ENCODE peak calls at places on chromosomes 1 and 21, in four cellular contexts. J, B, L and Q are unnamed samples.
A peak's percentile ranks its signal among the peaks of the same experiment; 100 is the strongest.

GRCh38 chr21:34912022-34912933 is 136.8 kb downstream of the RUNX1 start:
- DNase-seq in B (no peak), L (no peak), J (no peak), Q (no peak)

GRCh38 chr1:173505401-173505800 is 28.3 kb downstream of the PRDX6 start:
- DNase-seq in L (no peak), J (no peak), B (no peak), Q (no peak)

GRCh38 chr1:55826413-55827080 is 611.4 kb upstream of the USP24 start:
- DNase-seq in J (no peak), B (no peak), L (no peak), Q (no peak)

GRCh38 chr1:225987491-225988316 is 11.4 kb downstream of the SDE2 start:
- DNase-seq in L (peak; percentile 44), J (no peak), B (peak; percentile 71), Q (no peak)

GRCh38 chr1:182633657-182634281 is 29.6 kb upstream of the RGS16 start:
- DNase-seq in J (no peak), L (no peak), B (no peak), Q (no peak)

GRCh38 chr1:236688705-236689104 is 2.4 kb downstream of the ACTN2 start:
- DNase-seq in J (no peak), L (no peak), B (no peak), Q (no peak)

GRCh38 chr1:69533343-69533742 is 34.4 kb upstream of the LRRC7 start:
- DNase-seq in L (no peak), J (no peak), B (no peak), Q (no peak)

GRCh38 chr1:110328274-110328673 is 10.9 kb upstream of the RBM15 start:
- DNase-seq in L (no peak), B (peak; percentile 34), J (no peak), Q (no peak)

GRCh38 chr1:51192213-51192843 is 43.7 kb upstream of the RNF11 start:
- DNase-seq in B (peak; percentile 86), J (peak; percentile 58), L (peak; percentile 63), Q (no peak)

GRCh38 chr1:55773189-55773940 is 558.2 kb upstream of the USP24 start:
- DNase-seq in J (no peak), B (no peak), L (no peak), Q (no peak)

GRCh38 chr1:222276062-222276461 is 271.8 kb downstream of the HHIPL2 start:
- DNase-seq in J (no peak), B (no peak), L (no peak), Q (no peak)

GRCh38 chr1:160238408-160238807 is 23.9 kb downstream of the DCAF8 start:
- DNase-seq in L (no peak), B (no peak), J (no peak), Q (no peak)

GRCh38 chr1:58447047-58447446 is 99.5 kb downstream of the OMA1 start:
- DNase-seq in B (no peak), L (no peak), J (no peak), Q (no peak)

GRCh38 chr1:214107322-214108096 is 119.7 kb downstream of the PROX1 start:
- DNase-seq in L (no peak), J (no peak), B (no peak), Q (no peak)

GRCh38 chr1:101147381-101147780 is 89.4 kb upstream of the S1PR1 start:
- DNase-seq in B (no peak), J (no peak), L (no peak), Q (no peak)

GRCh38 chr1:119298687-119299086 is 69.9 kb upstream of the HAO2 start:
- DNase-seq in B (no peak), L (no peak), J (no peak), Q (no peak)

GRCh38 chr1:1400576-1401456 is 1.7 kb upstream of the CCNL2 start:
- DNase-seq in J (no peak), L (no peak), B (no peak), Q (no peak)

GRCh38 chr1:228377664-228378452 is 28.8 kb downstream of the TRIM11 start:
- DNase-seq in B (no peak), J (no peak), L (no peak), Q (no peak)

GRCh38 chr1:204212715-204213114 is 1.1 kb downstream of the GOLT1A start:
- DNase-seq in J (no peak), L (no peak), B (no peak), Q (no peak)

GRCh38 chr1:40711465-40712404 is 20.2 kb downstream of the NFYC start:
- DNase-seq in B (peak; percentile 79), J (no peak), L (no peak), Q (no peak)

GRCh38 chr1:11882814-11883538 is 24.2 kb upstream of the NPPB start:
- DNase-seq in L (no peak), B (peak; percentile 99), J (no peak), Q (no peak)

GRCh38 chr1:177411371-177411770 is 240.6 kb downstream of the BRINP2 start:
- DNase-seq in B (no peak), L (no peak), J (no peak), Q (no peak)

GRCh38 chr1:177410179-177410766 is 239.5 kb downstream of the BRINP2 start:
- DNase-seq in J (no peak), B (no peak), L (no peak), Q (no peak)

GRCh38 chr1:177413982-177414654 is 243.4 kb downstream of the BRINP2 start:
- DNase-seq in J (no peak), L (no peak), B (no peak), Q (no peak)
- TF ChIP-seq POLR2AphosphoS5 in J (no peak), L (no peak), B (no peak), Q (no peak)

GRCh38 chr1:24928631-24929090 is 1.4 kb downstream of the RUNX3 start:
- DNase-seq in L (no peak), J (no peak), B (no peak), Q (no peak)

GRCh38 chr1:24926596-24927249 is 3.4 kb downstream of the RUNX3 start:
- DNase-seq in B (no peak), L (no peak), J (no peak), Q (no peak)

GRCh38 chr1:24927473-24927872 is 2.6 kb downstream of the RUNX3 start:
- DNase-seq in B (no peak), L (no peak), J (no peak), Q (no peak)

GRCh38 chr1:24929091-24929875 is 793 bp downstream of the RUNX3 start:
- DNase-seq in B (no peak), L (no peak), J (no peak), Q (no peak)

DNA sequence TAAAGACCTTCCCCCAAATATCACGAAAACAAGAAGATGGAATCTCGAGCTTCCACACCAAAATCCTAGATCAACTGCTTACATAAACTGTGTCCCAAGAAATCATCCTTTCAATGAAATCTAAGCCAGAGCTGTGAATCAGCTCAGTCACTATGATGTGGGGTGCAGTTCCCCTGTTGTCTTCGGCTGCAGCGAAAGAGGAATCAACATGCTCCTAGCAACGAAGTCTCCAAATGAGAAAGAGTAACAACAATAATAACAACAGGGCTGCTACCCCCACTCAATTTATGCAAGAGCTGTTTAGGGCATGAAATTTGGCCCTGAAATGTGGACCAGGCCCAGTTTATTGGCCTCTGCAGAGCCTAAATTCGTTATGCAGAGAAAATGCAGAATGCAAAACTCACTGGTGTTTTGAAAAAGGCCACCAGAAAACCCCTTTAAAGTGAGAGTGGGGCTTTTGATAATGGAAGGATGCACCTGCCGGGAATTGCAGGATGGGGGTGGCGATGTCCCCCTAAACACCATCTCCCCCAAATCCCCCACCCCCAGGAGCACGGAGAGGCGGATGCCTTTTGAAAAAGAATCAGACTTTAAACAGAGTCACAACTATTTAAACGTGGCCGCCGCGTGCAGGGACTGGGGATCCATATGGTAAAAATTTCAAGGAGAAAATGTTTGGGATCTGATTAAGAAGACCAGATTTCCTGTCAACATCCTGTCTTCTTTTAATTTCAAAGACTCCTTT is 2.0 kb downstream of the RUNX3 start:
- DNase-seq in B (no peak), J (no peak), L (no peak), Q (no peak)
- TF ChIP-seq POLR2AphosphoS5 in B (no peak), J (no peak), L (no peak), Q (peak; percentile 28)

DNA sequence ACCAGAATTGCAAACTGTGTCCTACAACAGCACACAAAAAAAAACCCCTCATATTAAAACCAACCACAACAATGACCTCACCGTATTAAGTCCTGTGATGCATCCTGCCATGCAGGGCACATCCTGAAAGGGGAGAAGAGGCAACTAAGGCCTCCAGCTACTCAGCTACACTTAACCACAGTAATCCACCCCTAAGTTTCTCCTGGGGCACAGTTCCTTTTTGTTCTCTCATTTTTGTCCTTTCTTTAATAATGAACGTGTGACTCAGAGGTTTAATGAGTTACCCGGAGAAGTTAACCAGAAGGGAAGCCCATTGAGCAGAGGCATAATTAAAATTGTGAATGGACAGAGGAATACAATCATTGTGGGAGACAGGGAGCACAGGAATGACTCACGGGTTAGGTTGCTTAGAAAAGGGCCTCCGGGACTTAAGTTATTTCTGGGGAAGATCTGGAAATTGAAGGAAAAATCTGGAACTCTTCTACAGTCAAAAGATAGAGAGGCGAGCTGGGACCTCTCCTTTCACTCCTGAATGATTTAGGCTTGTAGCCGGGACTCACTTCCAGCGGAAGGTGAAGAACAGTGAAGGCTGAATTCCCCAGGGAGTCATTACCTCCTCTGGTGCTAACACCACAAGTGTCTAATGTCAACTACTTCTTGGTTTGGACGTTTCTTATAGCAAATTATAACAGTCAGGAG is 36.9 kb upstream of the HIVEP3 start:
- DNase-seq in B (no peak), L (peak; percentile 97), J (no peak), Q (peak; percentile 87)
- TF ChIP-seq POLR2AphosphoS5 in B (no peak), L (peak; percentile 38), J (peak; percentile 19), Q (no peak)

GRCh38 chr1:6221210-6221784 is 14.5 kb downstream of the ICMT start:
- DNase-seq in J (no peak), B (no peak), L (no peak), Q (no peak)

GRCh38 chr1:6222644-6223043 is 13.1 kb downstream of the ICMT start:
- DNase-seq in L (no peak), B (no peak), J (no peak), Q (no peak)

GRCh38 chr1:6225651-6226050 is 10.1 kb downstream of the ICMT start:
- DNase-seq in J (no peak), L (no peak), B (no peak), Q (no peak)

GRCh38 chr1:6223617-6224016 is 12.1 kb downstream of the ICMT start:
- DNase-seq in J (no peak), L (no peak), B (no peak), Q (no peak)

GRCh38 chr1:6224733-6225132 is 11.0 kb downstream of the ICMT start:
- DNase-seq in L (no peak), J (no peak), B (no peak), Q (no peak)
- TF ChIP-seq POLR2AphosphoS5 in L (peak; percentile 15), J (no peak), B (no peak), Q (no peak)

DNA sequence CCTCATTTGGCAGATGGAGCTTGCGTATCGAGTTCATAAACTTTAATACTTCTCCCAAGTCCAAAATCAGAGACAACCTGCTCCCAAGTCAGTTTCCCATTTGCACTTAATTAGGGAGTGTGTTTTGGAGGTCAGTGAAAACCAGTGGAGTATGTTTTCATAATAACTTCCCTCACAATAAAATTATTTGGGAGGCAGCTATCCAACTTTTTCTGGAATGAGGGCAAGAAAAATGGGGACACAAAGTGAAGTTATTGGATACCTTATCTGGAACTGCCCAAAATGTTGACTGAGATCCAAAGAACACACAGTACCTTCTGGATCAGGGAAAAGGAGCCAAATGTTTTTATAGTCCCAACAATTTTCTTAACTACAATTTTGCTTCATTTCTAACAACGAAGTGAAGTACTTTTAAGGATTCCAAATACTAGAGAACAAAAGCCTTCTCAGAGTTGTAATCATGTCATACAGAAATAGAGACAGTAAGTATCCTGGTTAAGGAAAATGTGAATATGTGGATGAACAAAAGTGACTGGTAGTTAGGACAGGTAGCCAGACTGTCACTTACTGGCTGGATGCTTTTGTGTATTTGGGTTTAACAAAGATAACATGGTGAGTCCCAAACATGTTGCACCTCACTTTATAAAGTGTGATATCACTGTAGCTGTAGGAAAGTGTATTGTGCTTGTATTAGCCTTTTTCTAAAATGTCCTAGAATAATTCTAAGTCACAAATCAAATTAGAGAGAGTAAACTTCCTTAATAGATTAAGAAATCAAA is 325.0 kb downstream of the HLX start:
- DNase-seq in L (no peak), B (no peak), J (no peak), Q (no peak)
- TF ChIP-seq POLR2AphosphoS5 in L (no peak), B (no peak), J (no peak), Q (no peak)